ENCODE peak calls at places on chromosomes 11 and 22, in four cellular contexts. One of them, this sample, is unnamed.

GRCh38 chr11:126345759-126346585 is 9.5 kb upstream of the ST3GAL4 start:
- DNase-seq in DMS153: no peak
- DNase-seq in progenitor cell of endocrine pancreas: no peak
- DNase-seq in neural progenitor cell: no peak
- DNase-seq in this sample: no peak

GRCh38 chr11:3122775-3123201 is 42.3 kb downstream of the OSBPL5 start:
- DNase-seq in neural progenitor cell: no peak
- DNase-seq in DMS153: no peak
- DNase-seq in progenitor cell of endocrine pancreas: no peak
- DNase-seq in this sample: no peak

GRCh38 chr22:47798229-47798628 is 1035.8 kb downstream of the TBC1D22A start:
- DNase-seq in DMS153: no peak
- DNase-seq in progenitor cell of endocrine pancreas: no peak
- DNase-seq in neural progenitor cell: no peak
- DNase-seq in this sample: no peak

GRCh38 chr11:71580057-71581003 is 2.3 kb downstream of the KRTAP5-11 start:
- DNase-seq in neural progenitor cell: peak
- DNase-seq in progenitor cell of endocrine pancreas: peak
- DNase-seq in DMS153: peak
- DNase-seq in this sample: peak

GRCh38 chr22:32325811-32326237 is 31.8 kb upstream of the RFPL3 start:
- DNase-seq in DMS153: no peak
- DNase-seq in progenitor cell of endocrine pancreas: no peak
- DNase-seq in neural progenitor cell: no peak
- DNase-seq in this sample: no peak

GRCh38 chr22:29284196-29284595 is 16.1 kb downstream of the EWSR1 start:
- DNase-seq in DMS153: no peak
- DNase-seq in neural progenitor cell: no peak
- DNase-seq in progenitor cell of endocrine pancreas: no peak
- DNase-seq in this sample: no peak

GRCh38 chr11:88651556-88651955 is 314.0 kb upstream of the CTSC start:
- DNase-seq in progenitor cell of endocrine pancreas: no peak
- DNase-seq in DMS153: no peak
- DNase-seq in neural progenitor cell: no peak
- DNase-seq in this sample: no peak

GRCh38 chr11:12179019-12179418 is 68.6 kb downstream of the MICAL2 start:
- DNase-seq in neural progenitor cell: no peak
- DNase-seq in progenitor cell of endocrine pancreas: no peak
- DNase-seq in DMS153: peak
- DNase-seq in this sample: no peak

GRCh38 chr11:62895501-62895900 is 14.8 kb downstream of the SLC3A2 start:
- DNase-seq in progenitor cell of endocrine pancreas: no peak
- DNase-seq in DMS153: no peak
- DNase-seq in neural progenitor cell: no peak
- DNase-seq in this sample: no peak

GRCh38 chr22:21834869-21835268 is 32.6 kb downstream of the MAPK1 start:
- DNase-seq in neural progenitor cell: no peak
- DNase-seq in progenitor cell of endocrine pancreas: no peak
- DNase-seq in DMS153: no peak
- DNase-seq in this sample: no peak

GRCh38 chr11:93908689-93909088 is 58.3 kb upstream of the VSTM5 start:
- DNase-seq in DMS153: no peak
- DNase-seq in progenitor cell of endocrine pancreas: no peak
- DNase-seq in neural progenitor cell: no peak
- DNase-seq in this sample: no peak

GRCh38 chr11:119335655-119336543 is 1.6 kb downstream of the RNF26 start:
- DNase-seq in progenitor cell of endocrine pancreas: no peak
- DNase-seq in neural progenitor cell: no peak
- DNase-seq in DMS153: no peak
- DNase-seq in this sample: no peak

GRCh38 chr11:66562275-66562674 is 6.1 kb downstream of the CTSF start:
- DNase-seq in DMS153: no peak
- DNase-seq in progenitor cell of endocrine pancreas: no peak
- DNase-seq in neural progenitor cell: no peak
- DNase-seq in this sample: no peak

GRCh38 chr22:37260939-37261338 is 16.9 kb upstream of the RAC2 start:
- DNase-seq in DMS153: no peak
- DNase-seq in progenitor cell of endocrine pancreas: peak
- DNase-seq in neural progenitor cell: peak
- DNase-seq in this sample: peak